ENCODE peak calls at places on chromosome 9, in eight cellular contexts. G, W, M, U, I, P, V and R are unnamed samples.
A peak's percentile ranks its signal among the peaks of the same experiment; 100 is the strongest.

GRCh38 chr9:19230356-19231125 is at the start of gene DENND4C:
- DNase-seq in G (peak; percentile 91), W (peak; percentile 78), M (peak; percentile 81), U (peak; percentile 90), I (peak; percentile 26), P (peak; percentile 92), V (peak; percentile 93), R (peak; percentile 71)

GRCh38 chr9:92590386-92590785 is 54.6 kb upstream of the ECM2 start:
- DNase-seq in G (no peak), W (peak; percentile 48), M (no peak), U (peak; percentile 84), I (no peak), P (no peak), V (no peak), R (no peak)

GRCh38 chr9:135582541-135582940 is 21.0 kb downstream of the PAEP start:
- DNase-seq in G (no peak), W (no peak), M (no peak), U (no peak), I (no peak), P (no peak), V (no peak), R (no peak)

GRCh38 chr9:120412425-120412951 is 167.5 kb downstream of the CDK5RAP2 start:
- DNase-seq in G (no peak), W (peak; percentile 89), M (peak; percentile 18), U (no peak), I (peak; percentile 69), P (no peak), V (peak; percentile 58), R (peak; percentile 75)

GRCh38 chr9:76500056-76500455 is 41.1 kb downstream of the GCNT1 start:
- DNase-seq in G (no peak), W (no peak), M (no peak), U (no peak), I (no peak), P (no peak), V (no peak), R (no peak)

GRCh38 chr9:111102793-111103474 is 64.7 kb upstream of the LPAR1 start:
- DNase-seq in G (no peak), W (peak; percentile 31), M (no peak), U (no peak), I (no peak), P (no peak), V (no peak), R (no peak)

GRCh38 chr9:113578877-113579269 is 115.3 kb downstream of the RGS3 start:
- DNase-seq in G (peak; percentile 63), W (peak; percentile 97), M (peak; percentile 98), U (peak; percentile 87), I (peak; percentile 84), P (peak; percentile 91), V (no peak), R (peak; percentile 97)

GRCh38 chr9:22037954-22038690 is 29.0 kb upstream of the CDKN2B start:
- DNase-seq in G (no peak), W (peak; percentile 47), M (peak; percentile 50), U (no peak), I (no peak), P (no peak), V (peak; percentile 18), R (peak; percentile 32)

GRCh38 chr9:17800397-17800796 is 221.5 kb downstream of the SH3GL2 start:
- DNase-seq in G (no peak), W (no peak), M (no peak), U (no peak), I (no peak), P (no peak), V (no peak), R (no peak)

GRCh38 chr9:137672907-137673791 is 54.3 kb downstream of the EHMT1 start:
- DNase-seq in G (no peak), W (peak; percentile 79), M (peak; percentile 82), U (no peak), I (no peak), P (peak; percentile 86), V (peak; percentile 88), R (peak; percentile 68)

GRCh38 chr9:76181020-76181641 is 213.1 kb downstream of the RFK start:
- DNase-seq in G (no peak), W (peak; percentile 74), M (peak; percentile 48), U (no peak), I (no peak), P (no peak), V (no peak), R (no peak)

GRCh38 chr9:13904746-13905145 is 409.2 kb downstream of the NFIB start:
- DNase-seq in G (no peak), W (no peak), M (no peak), U (no peak), I (no peak), P (no peak), V (no peak), R (no peak)

GRCh38 chr9:136567651-136568287 is 21.9 kb upstream of the NOTCH1 start:
- DNase-seq in G (no peak), W (peak; percentile 81), M (peak; percentile 98), U (peak; percentile 89), I (no peak), P (no peak), V (peak; percentile 80), R (peak; percentile 77)

DNA sequence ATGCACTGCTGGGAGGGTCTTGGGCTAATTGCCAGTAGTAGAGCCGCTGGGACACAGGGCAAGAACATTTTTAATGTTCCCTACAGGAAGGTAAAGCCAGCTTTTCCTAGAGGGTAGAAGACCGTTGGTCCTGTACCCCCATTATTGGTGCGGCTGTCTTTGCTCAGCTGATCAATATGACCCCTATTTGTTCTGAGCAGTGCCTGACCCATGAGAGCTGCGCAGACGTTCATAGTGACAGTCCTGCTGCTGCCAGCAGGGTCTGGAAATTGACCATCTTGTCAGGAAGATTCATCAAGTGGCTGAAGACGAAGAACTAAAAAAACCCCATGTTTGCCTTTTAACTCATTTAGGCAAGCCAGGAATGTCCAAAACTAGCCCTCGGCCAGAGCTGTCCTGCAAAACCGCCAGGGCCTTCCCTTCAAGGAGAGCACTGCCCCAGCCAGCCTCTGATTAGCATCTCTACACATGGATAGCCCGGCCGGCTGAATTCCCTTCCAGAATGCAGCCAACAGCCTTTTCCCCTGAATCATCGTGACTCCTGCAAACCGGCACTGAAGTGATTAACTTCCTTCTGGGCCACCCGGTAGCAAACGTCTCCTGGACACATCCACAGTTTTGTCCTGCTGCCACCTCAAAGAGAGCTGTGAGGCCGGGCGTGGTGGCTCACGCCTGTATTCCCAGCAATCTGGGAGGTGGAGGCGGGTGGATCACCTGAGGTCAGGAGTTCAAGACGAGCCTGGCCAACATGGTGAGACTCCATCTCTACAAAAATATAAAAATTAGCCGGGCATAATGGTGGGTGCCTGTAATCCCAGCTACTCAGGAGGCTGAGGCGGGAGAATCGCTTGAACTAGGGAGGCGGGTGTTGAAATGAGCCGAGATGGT is 20.9 kb upstream of the EEIG1 start:
- DNase-seq in G (no peak), W (peak; percentile 89), M (peak; percentile 45), U (no peak), I (peak; percentile 74), P (no peak), V (peak; percentile 79), R (peak; percentile 92)
- TF ChIP-seq CTCF in G (no peak), W (no peak), M (no peak), U (no peak), I (no peak), P (no peak), V (no peak), R (no peak)

GRCh38 chr9:134372621-134373267 is 46.5 kb downstream of the RXRA start:
- DNase-seq in G (no peak), W (no peak), M (peak; percentile 68), U (no peak), I (no peak), P (no peak), V (no peak), R (no peak)

GRCh38 chr9:134373953-134374300 is 47.7 kb downstream of the RXRA start:
- DNase-seq in G (no peak), W (no peak), M (no peak), U (no peak), I (no peak), P (no peak), V (no peak), R (no peak)

GRCh38 chr9:134371731-134372130 is 45.5 kb downstream of the RXRA start:
- DNase-seq in G (no peak), W (no peak), M (peak; percentile 98), U (peak; percentile 83), I (no peak), P (no peak), V (no peak), R (no peak)

GRCh38 chr9:134374301-134375010 is 48.2 kb downstream of the RXRA start:
- DNase-seq in G (no peak), W (no peak), M (no peak), U (no peak), I (no peak), P (no peak), V (no peak), R (no peak)

DNA sequence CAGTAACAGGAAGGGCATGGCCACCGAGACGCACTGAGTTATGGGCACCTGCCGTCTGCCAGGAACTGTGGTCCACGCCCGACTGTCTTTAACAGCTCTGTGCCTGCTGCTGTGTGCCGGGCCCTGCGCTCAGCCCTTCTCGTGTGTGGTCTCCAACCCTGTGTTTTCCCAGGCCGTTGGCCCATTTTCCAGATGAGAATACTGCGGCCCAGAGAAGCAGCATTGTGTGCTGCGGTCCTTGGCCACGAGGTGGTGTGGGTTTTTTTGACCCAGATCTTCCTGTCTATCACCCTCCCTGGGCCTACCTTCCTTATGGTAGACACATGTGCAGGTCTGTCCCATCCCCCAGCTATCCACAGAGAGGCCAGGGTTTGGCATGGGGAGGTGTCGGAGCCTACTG is 47.0 kb downstream of the RXRA start:
- DNase-seq in G (no peak), W (no peak), M (no peak), U (no peak), I (no peak), P (peak; percentile 72), V (no peak), R (no peak)
- TF ChIP-seq CTCF in G (no peak), W (no peak), M (no peak), U (no peak), I (no peak), P (peak; percentile 22), V (no peak), R (no peak)

DNA sequence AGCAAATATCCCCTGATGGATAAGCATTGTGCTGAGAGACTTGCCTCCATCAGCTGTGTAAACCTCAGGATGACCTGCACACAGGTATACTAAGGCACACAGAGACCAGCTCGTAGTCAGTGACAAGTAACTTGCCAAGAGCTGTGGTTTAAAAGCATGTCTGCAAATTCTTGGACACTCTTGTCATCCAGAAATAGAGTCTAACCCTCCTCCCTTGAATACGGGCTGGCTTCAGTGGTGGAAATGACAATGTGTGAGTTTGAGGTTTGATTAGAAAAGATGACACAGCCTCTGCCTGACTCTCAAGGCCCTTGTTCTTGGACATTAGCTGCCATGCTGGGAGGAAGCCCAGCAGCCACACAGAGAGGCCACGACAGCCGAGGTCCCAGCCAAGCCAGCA is 114.4 kb downstream of the GADD45G start:
- DNase-seq in G (no peak), W (no peak), M (no peak), U (no peak), I (no peak), P (no peak), V (no peak), R (no peak)
- TF ChIP-seq CTCF in G (no peak), W (no peak), M (no peak), U (no peak), I (no peak), P (no peak), V (no peak), R (no peak)

GRCh38 chr9:38068616-38068865 is 486 bp downstream of the SHB start:
- DNase-seq in G (peak; percentile 75), W (peak; percentile 59), M (no peak), U (no peak), I (no peak), P (peak; percentile 72), V (peak; percentile 51), R (no peak)
- TF ChIP-seq CTCF in G (peak; percentile 60), W (peak; percentile 52), M (peak; percentile 64), U (no peak), I (peak; percentile 61), P (peak; percentile 77), V (no peak), R (no peak)